ENCODE peak calls at places on chromosome 7, in four cellular contexts. One of them, this sample, is unnamed.

GRCh38 chr7:101099969-101100781 is 14.9 kb downstream of the TRIM56 start:
- DNase-seq in skeletal muscle cell: peak
- DNase-seq in heart left ventricle: peak
- DNase-seq in WERI-Rb-1: no peak
- DNase-seq in this sample: peak

GRCh38 chr7:65251851-65252620 is 121.6 kb upstream of the ZNF92 start:
- DNase-seq in skeletal muscle cell: no peak
- DNase-seq in heart left ventricle: peak
- DNase-seq in WERI-Rb-1: peak
- DNase-seq in this sample: no peak

GRCh38 chr7:22591271-22591670 is 91.3 kb upstream of the STEAP1B start:
- DNase-seq in skeletal muscle cell: no peak
- DNase-seq in heart left ventricle: no peak
- DNase-seq in WERI-Rb-1: no peak
- DNase-seq in this sample: no peak

GRCh38 chr7:105246195-105247078 is 142.3 kb downstream of the SRPK2 start:
- DNase-seq in WERI-Rb-1: no peak
- DNase-seq in skeletal muscle cell: no peak
- DNase-seq in heart left ventricle: no peak
- DNase-seq in this sample: no peak

GRCh38 chr7:29442146-29442545 is 121.5 kb upstream of the PRR15 start:
- DNase-seq in heart left ventricle: no peak
- DNase-seq in WERI-Rb-1: peak
- DNase-seq in skeletal muscle cell: peak
- DNase-seq in this sample: no peak

GRCh38 chr7:38006559-38006958 is 86.1 kb downstream of the EPDR1 start:
- DNase-seq in skeletal muscle cell: no peak
- DNase-seq in WERI-Rb-1: no peak
- DNase-seq in heart left ventricle: no peak
- DNase-seq in this sample: no peak

GRCh38 chr7:148624735-148625134 is 34.2 kb downstream of the C7orf33 start:
- DNase-seq in WERI-Rb-1: peak
- DNase-seq in heart left ventricle: no peak
- DNase-seq in skeletal muscle cell: no peak
- DNase-seq in this sample: no peak

GRCh38 chr7:65381742-65382141 is 8.1 kb downstream of the ZNF92 start:
- DNase-seq in skeletal muscle cell: no peak
- DNase-seq in heart left ventricle: no peak
- DNase-seq in WERI-Rb-1: no peak
- DNase-seq in this sample: no peak

GRCh38 chr7:26376208-26376917 is 84.7 kb downstream of the SNX10 start:
- DNase-seq in heart left ventricle: no peak
- DNase-seq in WERI-Rb-1: peak
- DNase-seq in skeletal muscle cell: no peak
- DNase-seq in this sample: no peak